ENCODE peak calls at places on chromosomes 2 and 18, in four cellular contexts. C is occipital lobe, G is prostate gland, P is RWPE1. H is an unnamed sample.

GRCh38 chr2:81324046-81324445 is 1019.5 kb upstream of the LRRTM1 start:
- DNase-seq in C (no peak), G (no peak), P (no peak), H (no peak)

GRCh38 chr2:67777836-67778429 is 284.9 kb downstream of the C1D start:
- DNase-seq in C (no peak), G (no peak), P (no peak), H (no peak)

GRCh38 chr18:77056399-77057015 is 76.1 kb downstream of the MBP start:
- DNase-seq in C (no peak), G (no peak), P (no peak), H (no peak)

GRCh38 chr2:3285901-3286645 is 91.5 kb downstream of the EIPR1 start:
- DNase-seq in C (no peak), G (no peak), P (no peak), H (no peak)

GRCh38 chr2:211458974-211459373 is 902.6 kb downstream of the CPS1 start:
- DNase-seq in C (no peak), G (no peak), P (no peak), H (no peak)

GRCh38 chr2:46818141-46818552 is 97.5 kb downstream of the MCFD2 start:
- DNase-seq in C (no peak), G (no peak), P (no peak), H (no peak)

GRCh38 chr2:218960196-218961165 is 1.0 kb downstream of the CDK5R2 start:
- DNase-seq in C (no peak), G (no peak), P (no peak), H (no peak)

GRCh38 chr2:213137064-213137463 is 14.3 kb downstream of the IKZF2 start:
- DNase-seq in C (no peak), G (no peak), P (no peak), H (no peak)

GRCh38 chr2:139992078-139992477 is 1211.9 kb upstream of the NXPH2 start:
- DNase-seq in C (no peak), G (no peak), P (no peak), H (no peak)

GRCh38 chr2:241489733-241490443 is 18.5 kb downstream of the STK25 start:
- DNase-seq in C (no peak), G (no peak), P (no peak), H (no peak)

GRCh38 chr2:242085941-242086621 is 216.6 kb downstream of the RTP5 start:
- DNase-seq in C (no peak), G (no peak), P (no peak), H (no peak)

GRCh38 chr2:54895735-54896134 is 154.5 kb downstream of the RTN4 start:
- DNase-seq in C (no peak), G (no peak), P (no peak), H (no peak)

GRCh38 chr18:74996055-74996454 is 212.9 kb downstream of the PTGR3 start:
- DNase-seq in C (no peak), G (no peak), P (no peak), H (no peak)

GRCh38 chr2:128535928-128536327 is 217.3 kb upstream of the HS6ST1 start:
- DNase-seq in C (no peak), G (no peak), P (peak), H (no peak)

GRCh38 chr2:227513113-227513512 is 41.2 kb downstream of the AGFG1 start:
- DNase-seq in C (no peak), G (no peak), P (no peak), H (no peak)

GRCh38 chr2:98917031-98917459 is 19.0 kb downstream of the CRACDL start:
- DNase-seq in C (peak), G (no peak), P (peak), H (no peak)

GRCh38 chr2:30206461-30207430 is 24.6 kb upstream of the LBH start:
- DNase-seq in C (no peak), G (no peak), P (no peak), H (no peak)

GRCh38 chr2:19738707-19739106 is 163.1 kb downstream of the TTC32 start:
- DNase-seq in C (no peak), G (no peak), P (no peak), H (peak)

GRCh38 chr2:100283724-100284501 is 38.4 kb downstream of the LONRF2 start:
- DNase-seq in C (no peak), G (no peak), P (no peak), H (no peak)

GRCh38 chr2:234873828-234874173 is 78.0 kb upstream of the SH3BP4 start:
- DNase-seq in C (no peak), G (no peak), P (no peak), H (no peak)

GRCh38 chr2:172094319-172095145 is 8.2 kb downstream of the DLX2 start:
- DNase-seq in C (no peak), G (no peak), P (no peak), H (no peak)

GRCh38 chr2:143158098-143158497 is 28.9 kb downstream of the ARHGAP15 start:
- DNase-seq in C (no peak), G (no peak), P (no peak), H (no peak)

GRCh38 chr2:192250961-192251360 is 56.2 kb upstream of the TMEFF2 start:
- DNase-seq in C (no peak), G (no peak), P (no peak), H (no peak)

GRCh38 chr2:3575534-3576324 is 669 bp downstream of the RPS7 start:
- DNase-seq in C (no peak), G (peak), P (peak), H (no peak)

GRCh38 chr2:215668329-215668728 is 232.5 kb upstream of the FN1 start:
- DNase-seq in C (peak), G (no peak), P (no peak), H (no peak)

GRCh38 chr18:5294113-5294617 is 1.4 kb downstream of the ZBTB14 start:
- DNase-seq in C (no peak), G (peak), P (no peak), H (peak)

GRCh38 chr2:159064446-159065301 is 96.2 kb downstream of the TANC1 start:
- DNase-seq in C (no peak), G (no peak), P (no peak), H (no peak)

GRCh38 chr2:185695711-185696110 is 42.9 kb upstream of the FSIP2 start:
- DNase-seq in C (no peak), G (no peak), P (no peak), H (no peak)

GRCh38 chr18:80200171-80200931 is 47.0 kb downstream of the PARD6G start:
- DNase-seq in C (peak), G (no peak), P (no peak), H (no peak)

GRCh38 chr2:816278-816677 is 134.4 kb upstream of the SNTG2 start:
- DNase-seq in C (no peak), G (no peak), P (no peak), H (no peak)

GRCh38 chr2:151350579-151351195 is 6.7 kb upstream of the TNFAIP6 start:
- DNase-seq in C (no peak), G (no peak), P (no peak), H (no peak)

GRCh38 chr18:58310517-58310916 is 266.5 kb downstream of the NEDD4L start:
- DNase-seq in C (no peak), G (peak), P (peak), H (peak)

GRCh38 chr2:238138331-238139102 is at the start of gene KLHL30:
- DNase-seq in C (no peak), G (no peak), P (no peak), H (no peak)

GRCh38 chr2:26968001-26968400 is 2.4 kb upstream of the MAPRE3 start:
- DNase-seq in C (no peak), G (no peak), P (no peak), H (no peak)

GRCh38 chr2:139891636-139892035 is 1111.4 kb upstream of the NXPH2 start:
- DNase-seq in C (no peak), G (no peak), P (no peak), H (no peak)

GRCh38 chr2:174748948-174749347 is 15.3 kb downstream of the CHRNA1 start:
- DNase-seq in C (peak), G (peak), P (peak), H (no peak)

GRCh38 chr2:30155889-30156658 is 9.3 kb downstream of the YPEL5 start:
- DNase-seq in C (no peak), G (no peak), P (no peak), H (no peak)

H was measured in breast epithelium.